ENCODE peak calls at places on chromosomes 13 and 19, in ten cellular contexts. A is IMR-90, U is cardiac muscle cell, N is heart left ventricle, T is GM23338, O is uterus, E is small intestine, K is GM23248, Z is lower lobe of right lung, I is aorta. D is an unnamed sample. For H3K4me1 and H3K36me3, the result is how much of the 10 kb centered on the place peaks cover.

GRCh38 chr19:20247016-20247683 is 80.1 kb downstream of the ZNF486 start:
- DNase-seq in A (no peak), U (peak), N (no peak), T (peak), O (peak), E (no peak), K (peak), Z (no peak), I (no peak), D (peak)

GRCh38 chr13:39822437-39822836 is 167.0 kb downstream of the COG6 start:
- DNase-seq in A (no peak), U (no peak), N (no peak), T (no peak), O (no peak), E (no peak), K (no peak), Z (no peak), I (no peak), D (no peak)

GRCh38 chr19:49929611-49930482 is 543 bp upstream of the NUP62 start:
- DNase-seq in A (peak), U (peak), N (peak), T (peak), O (peak), E (peak), K (peak), Z (peak), I (peak), D (peak)

GRCh38 chr13:51330741-51331140 is 8.8 kb upstream of the SERPINE3 start:
- DNase-seq in A (no peak), U (peak), N (no peak), T (no peak), O (no peak), E (no peak), K (peak), Z (no peak), I (no peak), D (no peak)

GRCh38 chr19:29811125-29812079 is at the start of gene CCNE1:
- DNase-seq in A (peak), U (peak), N (peak), T (peak), O (peak), E (peak), K (peak), Z (peak), I (peak), D (peak)

GRCh38 chr13:77833331-77833863 is 85.2 kb downstream of the EDNRB start:
- DNase-seq in A (peak), U (peak), N (no peak), T (no peak), O (no peak), E (peak), K (peak), Z (no peak), I (no peak), D (no peak)

GRCh38 chr13:45830121-45830520 is 21.4 kb downstream of the SIAH3 start:
- DNase-seq in A (no peak), U (no peak), N (no peak), T (no peak), O (no peak), E (no peak), K (no peak), Z (no peak), I (no peak), D (no peak)

GRCh38 chr13:29507356-29507755 is 88.1 kb downstream of the SLC7A1 start:
- DNase-seq in A (no peak), U (no peak), N (no peak), T (no peak), O (peak), E (no peak), K (peak), Z (no peak), I (no peak), D (no peak)

GRCh38 chr19:53374288-53374687 is 8.8 kb downstream of the ZNF525 start:
- DNase-seq in A (no peak), U (no peak), N (no peak), T (peak), O (no peak), E (no peak), K (no peak), Z (no peak), I (no peak), D (no peak)

GRCh38 chr13:104597554-104598240 is 1531.5 kb upstream of the SLC10A2 start:
- DNase-seq in A (no peak), U (no peak), N (no peak), T (no peak), O (no peak), E (peak), K (no peak), Z (no peak), I (no peak), D (no peak)

GRCh38 chr13:110447058-110447511 is 114.4 kb downstream of the RAB20 start:
- DNase-seq in A (peak), U (no peak), N (no peak), T (no peak), O (peak), E (no peak), K (peak), Z (no peak), I (no peak), D (peak)

GRCh38 chr13:87052731-87053130 is 618.4 kb upstream of the SLITRK5 start:
- DNase-seq in A (peak), U (no peak), N (no peak), T (no peak), O (no peak), E (no peak), K (peak), Z (no peak), I (no peak), D (no peak)

GRCh38 chr19:29489182-29489951 is 36.4 kb upstream of the VSTM2B start:
- DNase-seq in A (no peak), U (no peak), N (no peak), T (no peak), O (no peak), E (no peak), K (no peak), Z (peak), I (peak), D (no peak)

GRCh38 chr19:20359933-20360720 is 193.1 kb downstream of the ZNF486 start:
- DNase-seq in A (no peak), U (no peak), N (no peak), T (peak), O (no peak), E (no peak), K (no peak), Z (no peak), I (no peak), D (no peak)

GRCh38 chr19:43502419-43502976 is 2.0 kb downstream of the PHLDB3 start:
- DNase-seq in A (no peak), U (no peak), N (no peak), T (no peak), O (no peak), E (no peak), K (no peak), Z (no peak), I (no peak), D (no peak)

GRCh38 chr13:71056581-71056980 is 810.4 kb downstream of the DACH1 start:
- DNase-seq in A (no peak), U (no peak), N (no peak), T (peak), O (no peak), E (no peak), K (no peak), Z (no peak), I (peak), D (no peak)

GRCh38 chr13:24606486-24607170 is 73.6 kb upstream of the ATP12A start:
- DNase-seq in A (no peak), U (no peak), N (no peak), T (no peak), O (no peak), E (no peak), K (no peak), Z (no peak), I (peak), D (no peak)

GRCh38 chr19:46192990-46193650 is 36.4 kb upstream of the IGFL1 start:
- DNase-seq in A (peak), U (peak), N (peak), T (no peak), O (no peak), E (peak), K (peak), Z (no peak), I (no peak), D (no peak)

GRCh38 chr13:89214115-89214514 is 1542.9 kb downstream of the SLITRK5 start:
- DNase-seq in A (no peak), U (no peak), N (no peak), T (no peak), O (no peak), E (no peak), K (no peak), Z (no peak), I (no peak), D (no peak)

GRCh38 chr19:1873524-1874473 is 10.4 kb upstream of the KLF16 start:
- DNase-seq in A (no peak), U (no peak), N (no peak), T (no peak), O (peak), E (no peak), K (no peak), Z (no peak), I (no peak), D (peak)

GRCh38 chr13:35343417-35343816 is 133.1 kb downstream of the MAB21L1 start:
- DNase-seq in A (no peak), U (no peak), N (no peak), T (no peak), O (no peak), E (no peak), K (no peak), Z (no peak), I (no peak), D (no peak)

GRCh38 chr19:9709305-9709704 is 34.4 kb upstream of the ZNF562 start:
- DNase-seq in A (no peak), U (no peak), N (peak), T (no peak), O (no peak), E (no peak), K (no peak), Z (no peak), I (no peak), D (no peak)

GRCh38 chr13:21894091-21894490 is 223.2 kb downstream of the FGF9 start:
- DNase-seq in A (no peak), U (no peak), N (no peak), T (no peak), O (no peak), E (peak), K (no peak), Z (no peak), I (no peak), D (no peak)

GRCh38 chr13:80486407-80486806 is 145.5 kb upstream of the SPRY2 start:
- DNase-seq in A (no peak), U (no peak), N (no peak), T (no peak), O (no peak), E (no peak), K (no peak), Z (no peak), I (no peak), D (no peak)

GRCh38 chr19:2554856-2555255 is 78.9 kb downstream of the GADD45B start:
- DNase-seq in A (peak), U (no peak), N (no peak), T (no peak), O (no peak), E (no peak), K (peak), Z (peak), I (peak), D (no peak)

GRCh38 chr13:46086985-46087384 is 17.8 kb downstream of the CPB2 start:
- DNase-seq in A (no peak), U (no peak), N (no peak), T (no peak), O (no peak), E (no peak), K (no peak), Z (no peak), I (no peak), D (no peak)

GRCh38 chr19:14542721-14543328 is 13.4 kb downstream of the TECR start:
- DNase-seq in A (no peak), U (peak), N (no peak), T (no peak), O (no peak), E (no peak), K (peak), Z (no peak), I (no peak), D (no peak)

GRCh38 chr13:101626925-101627555 is 174.6 kb downstream of the ITGBL1 start:
- DNase-seq in A (peak), U (no peak), N (no peak), T (no peak), O (no peak), E (peak), K (peak), Z (no peak), I (no peak), D (no peak)

GRCh38 chr13:62119739-62120700 is 704.4 kb upstream of the PCDH20 start:
- DNase-seq in A (peak), U (peak), N (no peak), T (peak), O (no peak), E (no peak), K (peak), Z (no peak), I (no peak), D (no peak)

GRCh38 chr13:105806335-105806920 is 729.0 kb downstream of the EFNB2 start:
- DNase-seq in A (no peak), U (peak), N (no peak), T (no peak), O (no peak), E (peak), K (no peak), Z (no peak), I (no peak), D (no peak)

GRCh38 chr13:79225487-79226232 is 180.4 kb downstream of the RBM26 start:
- DNase-seq in A (no peak), U (no peak), N (no peak), T (no peak), O (no peak), E (no peak), K (peak), Z (no peak), I (no peak), D (no peak)

GRCh38 chr13:99980201-99981114 is 1.1 kb upstream of the ZIC2 start:
- DNase-seq in A (peak), U (peak), N (peak), T (peak), O (peak), E (peak), K (peak), Z (no peak), I (peak), D (peak)

GRCh38 chr19:46713781-46714522 is 3.0 kb downstream of the PRKD2 start:
- DNase-seq in A (peak), U (peak), N (peak), T (peak), O (peak), E (peak), K (peak), Z (peak), I (peak), D (peak)

GRCh38 chr13:24851546-24851945 is 87.6 kb downstream of the RNF17 start:
- DNase-seq in A (peak), U (peak), N (no peak), T (no peak), O (no peak), E (no peak), K (peak), Z (no peak), I (no peak), D (no peak)

GRCh38 chr19:18117364-18117691 is 19.8 kb downstream of the MAST3 start:
- DNase-seq in A (no peak), U (no peak), N (no peak), T (no peak), O (no peak), E (no peak), K (no peak), Z (no peak), I (no peak), D (no peak)

GRCh38 chr19:18117692-18118378 is 20.3 kb downstream of the MAST3 start:
- DNase-seq in A (peak), U (peak), N (peak), T (peak), O (peak), E (peak), K (peak), Z (peak), I (peak), D (peak)

GRCh38 chr19:18113827-18114226 is 16.2 kb downstream of the MAST3 start:
- DNase-seq in A (no peak), U (no peak), N (no peak), T (no peak), O (no peak), E (no peak), K (no peak), Z (no peak), I (no peak), D (no peak)

GRCh38 chr19:18112989-18113478 is 15.5 kb downstream of the MAST3 start:
- DNase-seq in A (peak), U (peak), N (peak), T (peak), O (peak), E (peak), K (peak), Z (peak), I (peak), D (peak)

DNA sequence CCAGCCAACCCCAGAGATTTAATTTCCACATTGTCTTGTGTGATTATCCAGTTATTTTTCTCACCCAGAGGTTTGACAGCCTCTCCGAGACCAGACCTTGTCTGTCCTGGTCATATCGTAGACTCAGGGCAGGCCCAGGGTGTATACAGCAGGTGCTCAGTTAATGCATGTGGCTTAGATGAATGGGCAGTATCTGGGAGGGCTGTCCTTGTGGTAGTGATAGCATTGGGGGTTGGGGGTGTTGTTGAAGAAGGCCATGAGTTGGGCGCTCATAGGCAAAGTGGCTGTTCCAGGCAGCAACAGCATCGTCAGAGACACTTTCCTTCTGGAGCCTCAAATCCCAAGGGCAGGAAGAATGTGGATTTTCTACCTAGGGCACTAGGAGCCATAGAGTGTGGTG is 16.9 kb downstream of the MAST3 start:
- DNase-seq in A (no peak), U (no peak), N (no peak), T (no peak), O (no peak), E (no peak), K (no peak), Z (no peak), I (no peak), D (no peak)
- H3K4me1 ChIP-seq in A (under half), U (under half), N (under half), T (under half), O (under half), E (under half), K (under half), Z (under half), I (under half), D (under half)

GRCh38 chr13:33135097-33135496 is 118.9 kb downstream of the KL start:
- DNase-seq in A (no peak), U (no peak), N (no peak), T (no peak), O (no peak), E (no peak), K (no peak), Z (no peak), I (no peak), D (no peak)

GRCh38 chr13:33137726-33138125 is 121.5 kb downstream of the KL start:
- DNase-seq in A (no peak), U (no peak), N (peak), T (no peak), O (no peak), E (no peak), K (no peak), Z (no peak), I (no peak), D (no peak)

GRCh38 chr13:33139186-33139585 is 123.0 kb downstream of the KL start:
- DNase-seq in A (no peak), U (no peak), N (peak), T (no peak), O (no peak), E (no peak), K (no peak), Z (no peak), I (no peak), D (no peak)

GRCh38 chr13:33140161-33140560 is 123.9 kb downstream of the KL start:
- DNase-seq in A (peak), U (no peak), N (no peak), T (no peak), O (no peak), E (no peak), K (no peak), Z (no peak), I (no peak), D (no peak)

GRCh38 chr13:33138441-33138840 is 122.2 kb downstream of the KL start:
- DNase-seq in A (no peak), U (no peak), N (peak), T (no peak), O (no peak), E (no peak), K (no peak), Z (no peak), I (peak), D (no peak)
- H3K36me3 ChIP-seq in A (half or more), U (under half), N (under half), T (under half), O (under half), E (under half), K (half or more), Z (under half), I (under half), D (under half)

DNA sequence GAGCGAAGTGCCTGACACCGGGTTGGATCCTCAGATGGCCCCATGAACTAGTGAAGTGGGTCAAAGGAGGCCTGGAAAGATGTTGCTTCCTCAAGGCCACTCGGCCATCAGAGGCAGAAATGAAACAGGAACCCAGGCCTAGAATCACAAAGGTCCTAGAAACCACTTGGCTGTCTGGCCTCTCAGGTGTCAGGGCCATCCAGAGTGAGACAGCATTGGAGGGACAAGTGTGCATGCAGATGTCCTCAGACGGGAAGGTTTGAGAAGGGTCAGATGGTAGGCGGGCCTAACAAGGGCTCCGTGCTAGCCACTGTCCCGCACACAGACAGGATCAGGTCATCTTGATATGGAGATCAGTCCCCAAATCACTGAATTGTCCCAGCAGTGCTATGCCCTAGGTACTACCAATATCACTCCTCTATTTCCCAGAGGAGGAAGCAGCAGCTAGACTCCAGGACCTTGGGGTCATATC is 14.3 kb downstream of the CCDC97 start:
- DNase-seq in A (no peak), U (no peak), N (no peak), T (no peak), O (no peak), E (no peak), K (peak), Z (no peak), I (no peak), D (no peak)
- H3K4me1 ChIP-seq in A (half or more), U (under half), N (half or more), T (half or more), O (under half), E (under half), K (half or more), Z (half or more), I (under half), D (under half)

GRCh38 chr19:7554565-7554964 is 19.0 kb downstream of the PNPLA6 start:
- DNase-seq in A (no peak), U (no peak), N (no peak), T (no peak), O (no peak), E (no peak), K (no peak), Z (peak), I (no peak), D (no peak)
- H3K36me3 ChIP-seq in A (half or more), U (under half), N (under half), T (under half), O (under half), E (under half), K (under half), Z (half or more), I (under half), D (under half)

GRCh38 chr19:3613765-3614661 is 7.3 kb upstream of the TBXA2R start:
- DNase-seq in A (no peak), U (no peak), N (no peak), T (no peak), O (no peak), E (no peak), K (no peak), Z (no peak), I (no peak), D (no peak)
- H3K4me1 ChIP-seq in A (under half), U (under half), N (under half), T (under half), O (under half), E (under half), K (under half), Z (under half), I (under half), D (under half)

DNA sequence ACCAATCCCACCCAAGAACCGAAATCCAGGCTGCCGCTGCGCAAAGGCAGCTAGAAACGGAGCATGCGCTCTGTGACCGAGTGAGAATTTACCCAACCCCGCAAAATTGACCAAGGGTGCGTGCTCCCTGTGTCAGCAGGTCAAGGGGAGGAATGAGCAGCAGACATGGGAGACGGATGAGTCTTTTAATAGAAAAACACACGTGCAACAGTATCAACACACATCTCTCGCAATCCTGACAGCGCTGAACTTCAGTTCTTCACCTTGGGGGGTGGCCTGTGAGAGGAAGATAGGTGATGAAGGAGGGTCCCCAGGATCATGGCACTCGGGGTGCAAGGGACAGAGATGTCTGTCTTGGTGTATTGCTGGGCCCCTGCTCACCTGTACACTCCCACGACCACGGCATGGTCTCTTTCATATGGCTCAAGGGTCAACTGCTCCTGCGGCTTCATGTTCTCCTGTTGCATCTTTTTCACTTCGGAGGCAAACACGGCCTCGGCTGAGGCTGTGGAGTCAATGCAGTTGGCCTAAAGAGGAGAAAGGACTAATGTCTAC is 402 bp upstream of the DYRK1B start:
- DNase-seq in A (no peak), U (no peak), N (no peak), T (no peak), O (no peak), E (no peak), K (no peak), Z (no peak), I (no peak), D (no peak)
- H3K36me3 ChIP-seq in A (half or more), U (under half), N (half or more), T (under half), O (under half), E (under half), K (under half), Z (half or more), I (under half), D (under half)

D was measured in ovary.